ENCODE peak calls at places on chromosomes 5 and 9, in seven cellular contexts. W is kidney epithelial cell, T is nephron progenitor cell, E is D721Med, P is heart left ventricle, Y is WTC11, R is tibial nerve. H is an unnamed sample.

GRCh38 chr5:1083823-1084605 is 27.8 kb downstream of the SLC12A7 start:
- DNase-seq in E (no peak), T (no peak), R (no peak), W (no peak), Y (no peak), P (no peak), H (no peak)

GRCh38 chr9:129886226-129887174 is 51.2 kb downstream of the USP20 start:
- DNase-seq in Y (no peak), E (no peak), W (no peak), R (no peak), T (no peak), P (no peak), H (no peak)

GRCh38 chr9:89999534-90000370 is 394.9 kb downstream of the GADD45G start:
- DNase-seq in R (no peak), Y (no peak), W (no peak), E (peak), P (peak), T (no peak), H (no peak)

GRCh38 chr5:35924122-35924949 is 14.1 kb downstream of the CAPSL start:
- DNase-seq in R (no peak), E (no peak), Y (no peak), T (no peak), P (no peak), W (no peak), H (no peak)

GRCh38 chr5:31638286-31638685 is 645 bp upstream of the PDZD2 start:
- DNase-seq in T (no peak), E (no peak), P (no peak), W (no peak), Y (no peak), R (peak), H (no peak)

GRCh38 chr5:94618029-94618492 is 343 bp downstream of the KIAA0825 start:
- DNase-seq in T (peak), Y (peak), P (peak), E (no peak), R (no peak), W (peak), H (peak)

GRCh38 chr5:39732166-39732565 is 307.4 kb upstream of the DAB2 start:
- DNase-seq in W (no peak), P (no peak), R (no peak), T (no peak), E (no peak), Y (no peak), H (no peak)

GRCh38 chr9:87793292-87793691 is 67.4 kb downstream of the CTSL start:
- DNase-seq in T (no peak), E (no peak), W (peak), Y (no peak), P (no peak), R (peak), H (peak)

GRCh38 chr9:104961238-104961637 is 33.3 kb upstream of the ABCA1 start:
- DNase-seq in R (no peak), P (no peak), T (peak), Y (peak), E (no peak), W (no peak), H (peak)

GRCh38 chr9:126519660-126520425 is 93.9 kb upstream of the LMX1B start:
- DNase-seq in W (no peak), T (no peak), E (no peak), P (no peak), R (no peak), Y (no peak), H (no peak)

DNA sequence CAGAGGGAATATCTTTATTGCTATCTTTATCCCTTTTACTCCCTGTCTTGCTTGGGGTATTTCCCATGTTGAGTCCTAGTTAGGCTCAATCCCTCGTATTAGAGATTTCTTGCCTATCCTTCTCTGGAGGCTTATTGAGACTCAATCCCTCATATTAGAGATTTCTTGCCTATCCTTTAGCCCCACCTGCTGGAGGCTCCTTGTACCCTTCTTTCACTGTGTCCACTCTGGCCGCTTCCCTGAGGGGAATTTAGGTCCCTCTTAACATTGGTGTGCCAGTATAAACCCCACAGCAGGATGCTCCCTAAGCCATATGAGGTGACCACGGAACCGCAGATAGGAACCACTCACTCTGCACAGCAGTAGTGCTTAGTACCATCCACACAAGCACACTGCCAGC is 110.7 kb upstream of the MAMDC2 start:
- DNase-seq in E (no peak), R (no peak), P (no peak), T (peak), W (no peak), Y (peak), H (no peak)
- TF ChIP-seq CTCF in E (peak), R (no peak), P (no peak), T (peak), W (no peak), Y (peak), H (peak)

GRCh38 chr9:117987945-117988344 is 283.7 kb downstream of the TLR4 start:
- DNase-seq in Y (no peak), T (no peak), E (no peak), P (no peak), W (no peak), R (no peak), H (no peak)
- TF ChIP-seq CTCF in Y (no peak), T (no peak), E (no peak), P (no peak), W (no peak), R (no peak), H (no peak)

GRCh38 chr9:19894975-19895374 is 106.1 kb upstream of the SLC24A2 start:
- DNase-seq in T (no peak), Y (no peak), R (no peak), P (no peak), W (no peak), E (no peak), H (no peak)

GRCh38 chr9:19901586-19901985 is 112.7 kb upstream of the SLC24A2 start:
- DNase-seq in T (no peak), P (no peak), W (no peak), Y (no peak), E (no peak), R (no peak), H (no peak)

DNA sequence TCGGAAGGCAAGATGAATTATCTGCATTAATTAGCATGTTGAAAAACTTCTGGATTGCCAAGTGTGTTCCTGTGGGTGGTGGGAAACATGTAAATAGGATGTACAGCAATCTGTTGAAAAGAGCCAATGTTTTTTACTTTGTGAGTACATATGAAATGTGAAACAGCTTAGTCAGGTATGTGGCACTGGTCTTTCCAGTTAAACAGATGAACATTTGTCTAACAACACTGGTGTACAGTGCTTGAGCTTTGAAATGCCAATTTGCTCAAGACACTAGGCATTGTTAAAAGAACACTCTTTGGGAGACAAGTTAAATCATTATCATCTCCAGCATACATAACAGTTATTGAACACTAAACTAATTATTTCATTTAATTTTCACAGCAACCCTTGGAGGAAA is 107.3 kb upstream of the SLC24A2 start:
- DNase-seq in E (no peak), W (no peak), Y (no peak), T (no peak), R (no peak), P (no peak), H (no peak)
- TF ChIP-seq CTCF in E (no peak), W (no peak), Y (no peak), T (no peak), R (no peak), P (no peak), H (no peak)

GRCh38 chr9:95008151-95008771 is 281.8 kb downstream of the AOPEP start:
- DNase-seq in Y (no peak), E (no peak), P (peak), R (no peak), W (no peak), T (peak), H (peak)
- TF ChIP-seq CTCF in Y (no peak), E (no peak), P (no peak), R (no peak), W (no peak), T (no peak), H (no peak)

DNA sequence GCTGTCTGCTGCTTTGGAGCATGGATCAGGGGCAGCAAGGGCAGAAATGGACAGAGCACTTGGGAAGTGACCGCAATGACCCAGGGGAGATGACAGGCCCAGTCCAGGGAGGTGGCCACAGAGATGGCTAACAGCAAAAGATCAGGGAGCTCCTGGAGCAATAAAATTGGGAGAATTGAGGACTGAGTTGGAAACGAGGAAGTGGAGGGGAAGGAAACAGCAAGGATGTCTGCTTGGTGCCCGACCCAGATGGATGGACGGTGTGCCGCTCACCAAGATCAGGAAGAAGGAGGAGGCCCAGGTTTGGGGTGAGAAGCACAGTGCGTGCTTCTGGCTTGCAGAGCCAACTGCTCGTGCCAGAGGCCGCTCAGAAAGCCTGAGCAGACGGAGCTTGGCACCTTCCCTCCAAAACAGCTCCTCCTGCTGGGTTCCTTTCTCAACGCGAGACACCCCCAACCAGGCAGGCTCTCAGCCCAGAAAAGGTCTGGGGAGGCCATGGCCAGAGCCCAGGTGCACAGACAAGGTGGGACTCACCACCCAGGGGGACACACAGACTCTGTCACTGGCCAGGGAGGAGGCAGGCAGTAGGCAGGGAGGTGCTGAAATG is 1.7 kb upstream of the SLC34A1 start:
- DNase-seq in R (no peak), W (no peak), E (no peak), P (no peak), Y (peak), T (no peak), H (no peak)
- TF ChIP-seq CTCF in R (no peak), W (peak), E (peak), P (peak), Y (no peak), T (no peak), H (peak)

DNA sequence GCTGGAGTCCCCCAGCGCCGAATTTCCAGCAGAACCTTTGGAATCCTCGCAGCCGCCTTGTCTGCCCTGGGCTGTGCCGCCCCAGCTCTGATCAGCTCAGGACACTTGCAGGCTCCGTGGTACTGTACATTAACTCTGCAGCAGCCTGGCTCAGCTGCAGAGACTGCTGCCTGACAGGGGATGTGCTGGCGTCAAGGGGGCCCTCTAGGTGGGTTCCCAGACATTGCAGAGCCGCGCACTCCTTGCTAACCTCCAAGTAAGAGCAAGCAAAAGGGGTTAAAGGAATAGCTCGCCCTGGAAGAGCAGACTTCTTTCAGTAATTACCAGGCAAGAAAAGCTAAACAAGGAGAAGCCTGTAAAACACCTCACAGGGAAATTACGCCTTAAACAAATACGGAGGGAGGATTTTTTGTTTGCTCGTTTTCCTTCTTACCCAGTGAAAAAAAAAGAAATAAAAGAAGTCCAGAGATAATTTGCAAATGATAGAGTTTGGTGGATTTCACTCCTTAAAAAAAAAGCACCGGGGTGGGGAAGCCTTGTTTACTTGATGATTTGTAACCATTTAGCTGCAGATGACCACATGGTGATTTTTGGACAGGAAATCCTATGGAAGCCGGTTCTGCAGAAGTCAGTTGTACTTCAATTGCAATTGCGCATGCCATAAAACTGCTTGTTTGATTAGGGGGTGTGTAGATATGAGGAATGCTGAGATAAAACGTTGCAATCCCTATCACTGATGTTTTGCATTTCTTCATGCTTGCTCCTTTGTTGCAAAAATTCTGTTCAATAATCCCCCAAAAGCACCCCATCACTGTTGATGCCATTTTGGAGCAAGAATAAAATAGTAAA is 305.8 kb downstream of the PDE4D start:
- DNase-seq in W (peak), E (no peak), P (peak), T (peak), R (no peak), Y (peak), H (no peak)
- TF ChIP-seq CTCF in W (peak), E (no peak), P (no peak), T (peak), R (no peak), Y (peak), H (peak)

DNA sequence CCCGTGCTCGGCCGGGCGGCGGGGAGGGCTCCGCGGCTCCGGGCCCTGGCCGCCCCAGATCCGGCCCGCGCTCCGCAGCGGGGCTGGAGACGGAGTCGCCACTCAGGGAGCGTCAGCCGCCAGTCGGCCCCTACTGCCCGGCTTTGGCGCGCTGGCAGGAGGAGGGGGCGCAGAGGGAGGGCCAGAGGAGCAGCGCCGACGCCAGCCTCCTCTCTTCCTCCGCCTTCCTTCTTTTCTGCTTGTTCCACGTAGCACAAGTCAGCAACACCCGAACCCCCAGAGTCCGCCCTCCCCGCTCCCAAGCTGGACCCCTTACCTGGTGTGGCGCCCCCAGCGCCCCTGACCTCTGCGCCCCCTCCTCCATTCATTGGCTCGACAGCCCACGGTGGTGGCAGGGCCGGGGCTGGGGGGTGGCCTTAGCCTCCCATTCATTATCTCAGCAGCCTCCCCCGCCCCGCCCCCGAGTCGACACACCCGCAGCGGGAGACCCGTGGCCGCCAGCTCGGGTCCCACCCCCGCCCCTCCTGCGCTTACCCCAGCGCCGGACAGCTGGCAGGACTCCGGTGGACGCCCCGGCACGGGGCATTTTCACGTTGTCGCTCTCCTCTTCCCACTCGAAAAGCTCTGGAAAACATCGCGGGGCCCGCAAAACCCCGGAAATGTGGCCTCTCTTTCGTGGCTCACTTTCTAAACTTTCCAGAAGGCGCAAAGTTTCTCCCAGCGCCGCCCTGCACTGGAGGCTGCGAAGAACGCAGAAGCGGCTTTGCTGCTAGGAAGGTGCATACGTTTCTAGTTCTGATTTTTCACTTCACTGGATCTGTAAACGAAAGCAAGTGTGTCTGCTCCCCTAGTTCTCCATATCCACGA is at the start of gene LPAR1:
- DNase-seq in T (peak), P (peak), E (no peak), Y (peak), W (no peak), R (peak), H (no peak)
- TF ChIP-seq CTCF in T (no peak), P (no peak), E (no peak), Y (no peak), W (no peak), R (no peak), H (no peak)

H was measured in foreskin keratinocyte.